ENCODE peak calls at places on chromosomes 2 and 18, in six cellular contexts. I is choroid plexus epithelial cell, B is psoas muscle, X is cardiac fibroblast, F is ovary, N is OCI-LY7. T is an unnamed sample.

GRCh38 chr2:223647258-223647952 is 45.2 kb upstream of the SCG2 start:
- DNase-seq in B (no peak), X (peak; percentile 16), F (no peak), I (no peak), N (no peak), T (no peak)

GRCh38 chr2:144708641-144709040 is 188.7 kb upstream of the ZEB2 start:
- DNase-seq in B (no peak), F (no peak), N (no peak), X (no peak), I (no peak), T (no peak)

GRCh38 chr2:235116885-235117492 is 165.2 kb downstream of the SH3BP4 start:
- DNase-seq in I (peak; percentile 66), N (peak; percentile 48), B (no peak), F (no peak), X (peak; percentile 62), T (peak; percentile 66)

GRCh38 chr2:189261431-189261841 is 81.9 kb upstream of the COL5A2 start:
- DNase-seq in I (peak; percentile 87), B (no peak), X (peak; percentile 83), N (no peak), F (no peak), T (peak; percentile 86)

GRCh38 chr2:190318931-190319556 is 582 bp downstream of the HIBCH start:
- DNase-seq in X (no peak), F (peak; percentile 11), B (no peak), N (peak; percentile 59), I (peak; percentile 17), T (no peak)

GRCh38 chr18:13437801-13438506 is 219.4 kb downstream of the LDLRAD4 start:
- DNase-seq in N (peak; percentile 80), X (no peak), B (no peak), I (no peak), F (no peak), T (no peak)

GRCh38 chr2:128510701-128511100 is 192.0 kb upstream of the HS6ST1 start:
- DNase-seq in X (peak; percentile 66), B (no peak), I (peak; percentile 76), F (no peak), N (no peak), T (peak; percentile 38)

GRCh38 chr2:118032169-118033013 is 18.5 kb upstream of the CCDC93 start:
- DNase-seq in F (no peak), X (peak; percentile 53), I (peak; percentile 65), B (no peak), N (peak; percentile 69), T (peak; percentile 53)

GRCh38 chr2:144320491-144320890 is 199.4 kb downstream of the ZEB2 start:
- DNase-seq in X (peak; percentile 49), B (no peak), N (peak; percentile 49), F (no peak), I (peak; percentile 20), T (peak; percentile 46)

DNA sequence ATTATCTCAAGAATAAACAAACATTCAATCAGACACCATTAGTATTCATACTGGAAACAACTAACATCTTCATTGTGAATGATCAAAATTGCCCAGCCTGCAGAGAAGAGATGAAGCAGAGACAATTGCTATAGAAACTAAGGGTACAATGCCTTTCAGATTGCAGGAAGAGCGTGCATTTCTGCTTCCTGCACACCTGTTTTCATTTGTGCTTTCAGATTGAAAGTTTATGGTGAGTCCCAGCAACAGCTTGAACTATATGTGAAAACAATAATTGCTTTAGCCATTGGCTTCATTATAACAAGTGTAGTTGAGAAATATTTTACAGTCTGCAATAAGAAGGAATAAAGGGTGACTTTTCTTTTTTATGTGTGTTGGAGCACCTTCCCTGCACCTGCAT is 136.3 kb downstream of the CD8B2 start:
- DNase-seq in F (no peak), I (no peak), X (no peak), B (no peak), N (no peak), T (no peak)
- H3K4me3 ChIP-seq in F (no peak overlapping the region), I (no peak overlapping the region), X (no peak overlapping the region), B (no peak overlapping the region), N (no peak overlapping the region), T (no peak overlapping the region)

DNA sequence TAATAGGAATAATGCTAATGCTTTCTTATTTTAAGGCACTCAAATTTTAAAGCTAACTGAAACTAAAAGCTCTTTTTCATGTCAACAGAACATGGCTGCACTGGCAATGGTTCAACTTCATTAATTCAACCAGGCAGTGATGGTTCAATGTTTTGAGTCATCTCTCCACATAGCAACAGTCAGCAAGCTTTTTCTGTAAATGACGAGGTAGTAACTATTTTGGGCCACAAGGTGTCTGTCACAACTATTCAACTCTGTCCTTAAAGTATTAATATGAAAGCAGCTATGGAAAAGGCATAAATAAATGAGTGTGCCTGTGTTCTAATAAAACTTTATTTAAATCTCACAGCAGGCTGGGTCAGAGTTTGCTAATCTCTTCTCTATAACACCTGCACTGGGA is 1425.6 kb upstream of the PIK3C3 start:
- DNase-seq in X (peak; percentile 24), N (no peak), I (peak; percentile 67), B (no peak), F (no peak), T (peak; percentile 47)
- TF ChIP-seq CTCF in X (peak; percentile 20), N (no peak), I (peak; percentile 32), B (no peak), F (no peak), T (peak; percentile 15)

GRCh38 chr2:157897106-157897971 is 21.2 kb upstream of the ACVR1 start:
- DNase-seq in X (no peak), B (no peak), F (no peak), N (peak; percentile 23), I (no peak), T (no peak)
- H3K4me3 ChIP-seq in X (no peak overlapping the region), B (no peak overlapping the region), F (no peak overlapping the region), N (no peak overlapping the region), I (no peak overlapping the region), T (no peak overlapping the region)

GRCh38 chr18:79644006-79644665 is 35.5 kb upstream of the CTDP1 start:
- DNase-seq in N (peak; percentile 70), I (peak; percentile 60), B (peak; percentile 53), F (peak; percentile 54), X (peak; percentile 67), T (peak; percentile 68)

GRCh38 chr18:79640875-79641274 is 38.7 kb upstream of the CTDP1 start:
- DNase-seq in X (no peak), F (no peak), I (no peak), B (no peak), N (no peak), T (no peak)

GRCh38 chr18:79641722-79642497 is 37.7 kb upstream of the CTDP1 start:
- DNase-seq in I (no peak), F (no peak), N (no peak), X (no peak), B (no peak), T (no peak)

GRCh38 chr18:79643049-79643765 is 36.4 kb upstream of the CTDP1 start:
- DNase-seq in F (no peak), N (peak; percentile 13), X (no peak), I (no peak), B (no peak), T (no peak)

DNA sequence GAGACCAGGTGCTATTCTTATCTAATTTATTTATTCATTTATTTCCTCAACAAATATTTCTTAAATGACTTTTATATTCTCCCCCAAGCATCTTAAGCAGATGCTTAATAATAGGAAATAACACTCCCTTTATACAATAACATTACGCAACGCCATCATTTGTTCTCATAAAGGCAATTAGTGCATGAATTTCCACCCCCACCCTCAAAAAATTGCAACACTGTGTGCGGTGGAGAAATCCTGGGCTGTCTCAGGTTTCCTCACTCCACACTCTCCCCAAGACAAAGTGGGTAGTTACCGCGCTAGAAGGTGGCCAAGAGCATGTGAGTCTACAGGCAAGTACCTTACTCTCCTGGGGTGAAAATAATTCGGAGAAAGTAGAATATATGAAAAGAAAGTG is 37.0 kb upstream of the CTDP1 start:
- DNase-seq in B (no peak), F (no peak), X (peak; percentile 51), I (no peak), N (no peak), T (peak; percentile 36)
- TF ChIP-seq CTCF in B (no peak), F (no peak), X (no peak), I (no peak), N (no peak), T (no peak)

DNA sequence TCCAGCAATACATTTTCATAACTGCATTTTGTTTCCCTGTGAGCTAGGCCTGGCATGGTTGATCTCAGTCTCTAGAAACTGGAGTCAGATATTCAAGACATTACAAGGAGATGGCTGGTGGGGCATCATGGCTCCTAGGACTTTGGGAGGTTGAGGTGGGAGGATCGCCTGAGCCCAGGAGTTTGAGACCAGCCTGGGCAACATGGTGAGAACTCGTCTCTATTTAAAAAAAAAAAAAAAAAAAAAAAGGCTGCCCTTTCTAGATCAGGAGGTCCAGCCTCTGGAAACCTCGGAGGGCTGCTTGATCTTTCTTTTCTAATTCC is 362 bp upstream of the VAMP8 start:
- DNase-seq in I (no peak), F (no peak), B (no peak), X (no peak), N (no peak), T (no peak)
- H3K4me3 ChIP-seq in I (no peak overlapping the region), F (no peak overlapping the region), B (peak overlapping the region; percentile 51), X (no peak overlapping the region), N (peak overlapping the region; percentile 83), T (no peak overlapping the region)

GRCh38 chr2:112345030-112346027 is 69.9 kb downstream of the ZC3H6 start:
- DNase-seq in X (no peak), B (no peak), F (no peak), I (no peak), N (no peak), T (no peak)
- TF ChIP-seq CTCF in X (no peak), B (no peak), F (no peak), I (peak; percentile 24), N (no peak), T (no peak)

GRCh38 chr2:108633379-108633778 is 85.9 kb upstream of the RANBP2 start:
- DNase-seq in F (no peak), N (peak; percentile 6), B (no peak), X (no peak), I (peak; percentile 34), T (no peak)

GRCh38 chr2:108640731-108641130 is 78.6 kb upstream of the RANBP2 start:
- DNase-seq in N (no peak), B (no peak), I (peak; percentile 94), F (no peak), X (peak; percentile 83), T (peak; percentile 90)

GRCh38 chr2:108635630-108636354 is 83.5 kb upstream of the RANBP2 start:
- DNase-seq in F (no peak), I (no peak), B (no peak), N (no peak), X (no peak), T (no peak)

GRCh38 chr2:108634591-108635160 is 84.6 kb upstream of the RANBP2 start:
- DNase-seq in N (peak; percentile 2), B (no peak), X (no peak), F (no peak), I (no peak), T (no peak)

DNA sequence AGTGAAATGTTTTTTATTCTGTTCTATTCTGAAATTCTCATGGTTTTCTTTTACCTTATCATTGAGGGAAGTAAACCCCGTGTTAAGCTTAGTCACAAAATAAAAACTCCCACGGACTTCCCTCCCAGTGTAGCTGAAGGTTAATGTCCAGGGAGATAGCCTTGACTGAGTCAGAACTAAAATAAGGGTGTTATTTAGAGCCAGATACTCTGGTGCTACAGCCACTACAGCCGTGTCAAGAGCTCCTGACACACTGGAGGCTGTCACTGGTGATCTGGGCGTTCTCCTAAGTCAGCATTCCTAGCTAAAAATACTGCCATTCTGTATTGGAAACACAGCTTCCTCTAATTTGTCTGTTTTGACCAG is 82.0 kb upstream of the RANBP2 start:
- DNase-seq in X (peak; percentile 95), I (peak; percentile 92), B (peak; percentile 41), N (no peak), F (peak; percentile 38), T (peak; percentile 97)
- H3K4me3 ChIP-seq in X (no peak overlapping the region), I (no peak overlapping the region), B (no peak overlapping the region), N (no peak overlapping the region), F (no peak overlapping the region), T (peak overlapping the region; percentile 19)